ENCODE peak calls at places on chromosomes 2 and 18, in nine cellular contexts. One of them, this sample, is unnamed.
A peak's percentile ranks its signal among the peaks of the same experiment; 100 is the strongest.

GRCh38 chr2:24642351-24642750 is 150.8 kb downstream of the PTRHD1 start:
- DNase-seq in pancreas: no peak
- DNase-seq in tibial artery: no peak
- DNase-seq in A549: no peak
- DNase-seq in astrocyte of the spinal cord: no peak
- DNase-seq in AG10803: no peak
- DNase-seq in mucosa of descending colon: no peak
- DNase-seq in HL-60: no peak
- DNase-seq in fibroblast of pulmonary artery: no peak
- DNase-seq in this sample: no peak

GRCh38 chr2:113219525-113219888 is 45.7 kb downstream of the PSD4 start:
- DNase-seq in pancreas: no peak
- DNase-seq in tibial artery: peak; percentile 44
- DNase-seq in A549: no peak
- DNase-seq in astrocyte of the spinal cord: no peak
- DNase-seq in AG10803: no peak
- DNase-seq in mucosa of descending colon: no peak
- DNase-seq in HL-60: no peak
- DNase-seq in fibroblast of pulmonary artery: no peak
- DNase-seq in this sample: no peak

GRCh38 chr18:25445430-25445829 is 93.5 kb upstream of the ZNF521 start:
- DNase-seq in pancreas: no peak
- DNase-seq in tibial artery: no peak
- DNase-seq in A549: no peak
- DNase-seq in astrocyte of the spinal cord: no peak
- DNase-seq in AG10803: no peak
- DNase-seq in mucosa of descending colon: no peak
- DNase-seq in HL-60: no peak
- DNase-seq in fibroblast of pulmonary artery: no peak
- DNase-seq in this sample: no peak

GRCh38 chr2:200703132-200703925 is 108.4 kb upstream of the BZW1 start:
- DNase-seq in pancreas: no peak
- DNase-seq in tibial artery: no peak
- DNase-seq in A549: peak; percentile 15
- DNase-seq in astrocyte of the spinal cord: peak; percentile 85
- DNase-seq in AG10803: peak; percentile 79
- DNase-seq in mucosa of descending colon: no peak
- DNase-seq in HL-60: peak; percentile 69
- DNase-seq in fibroblast of pulmonary artery: peak; percentile 90
- DNase-seq in this sample: no peak

GRCh38 chr2:200274116-200275075 is 32.1 kb upstream of the SPATS2L start:
- DNase-seq in pancreas: no peak
- DNase-seq in tibial artery: no peak
- DNase-seq in A549: no peak
- DNase-seq in astrocyte of the spinal cord: no peak
- DNase-seq in AG10803: peak; percentile 23
- DNase-seq in mucosa of descending colon: no peak
- DNase-seq in HL-60: no peak
- DNase-seq in fibroblast of pulmonary artery: no peak
- DNase-seq in this sample: no peak

GRCh38 chr18:77000527-77000926 is 132.1 kb downstream of the MBP start:
- DNase-seq in pancreas: peak; percentile 84
- DNase-seq in tibial artery: no peak
- DNase-seq in A549: peak; percentile 23
- DNase-seq in astrocyte of the spinal cord: peak; percentile 46
- DNase-seq in AG10803: peak; percentile 24
- DNase-seq in mucosa of descending colon: peak; percentile 66
- DNase-seq in HL-60: peak; percentile 70
- DNase-seq in fibroblast of pulmonary artery: peak; percentile 55
- DNase-seq in this sample: peak; percentile 59

GRCh38 chr2:216555274-216555673 is 56.6 kb downstream of the RPL37A start:
- DNase-seq in pancreas: peak; percentile 62
- DNase-seq in tibial artery: peak; percentile 93
- DNase-seq in A549: no peak
- DNase-seq in astrocyte of the spinal cord: peak; percentile 33
- DNase-seq in AG10803: peak; percentile 90
- DNase-seq in mucosa of descending colon: no peak
- DNase-seq in HL-60: peak; percentile 7
- DNase-seq in fibroblast of pulmonary artery: peak; percentile 61
- DNase-seq in this sample: no peak

GRCh38 chr2:226078656-226079055 is 679.1 kb downstream of the NYAP2 start:
- DNase-seq in pancreas: no peak
- DNase-seq in tibial artery: no peak
- DNase-seq in A549: no peak
- DNase-seq in astrocyte of the spinal cord: no peak
- DNase-seq in AG10803: no peak
- DNase-seq in mucosa of descending colon: no peak
- DNase-seq in HL-60: no peak
- DNase-seq in fibroblast of pulmonary artery: no peak
- DNase-seq in this sample: no peak

GRCh38 chr2:96771792-96772618 is 11.3 kb downstream of the CNNM4 start:
- DNase-seq in pancreas: no peak
- DNase-seq in tibial artery: no peak
- DNase-seq in A549: no peak
- DNase-seq in astrocyte of the spinal cord: no peak
- DNase-seq in AG10803: no peak
- DNase-seq in mucosa of descending colon: peak; percentile 81
- DNase-seq in HL-60: no peak
- DNase-seq in fibroblast of pulmonary artery: no peak
- DNase-seq in this sample: no peak

GRCh38 chr2:163734911-163735691 is 707 bp downstream of the FIGN start:
- DNase-seq in pancreas: no peak
- DNase-seq in tibial artery: no peak
- DNase-seq in A549: no peak
- DNase-seq in astrocyte of the spinal cord: peak; percentile 52
- DNase-seq in AG10803: peak; percentile 21
- DNase-seq in mucosa of descending colon: no peak
- DNase-seq in HL-60: no peak
- DNase-seq in fibroblast of pulmonary artery: peak; percentile 25
- DNase-seq in this sample: no peak

GRCh38 chr18:23283933-23284430 is 148.7 kb downstream of the CABLES1 start:
- DNase-seq in pancreas: no peak
- DNase-seq in tibial artery: no peak
- DNase-seq in A549: peak; percentile 33
- DNase-seq in astrocyte of the spinal cord: peak; percentile 45
- DNase-seq in AG10803: peak; percentile 51
- DNase-seq in mucosa of descending colon: no peak
- DNase-seq in HL-60: no peak
- DNase-seq in fibroblast of pulmonary artery: peak; percentile 33
- DNase-seq in this sample: no peak

GRCh38 chr2:153476491-153477095 is 2.0 kb downstream of the RPRM start:
- DNase-seq in pancreas: no peak
- DNase-seq in tibial artery: no peak
- DNase-seq in A549: no peak
- DNase-seq in astrocyte of the spinal cord: no peak
- DNase-seq in AG10803: no peak
- DNase-seq in mucosa of descending colon: no peak
- DNase-seq in HL-60: no peak
- DNase-seq in fibroblast of pulmonary artery: no peak
- DNase-seq in this sample: no peak

GRCh38 chr2:95264626-95265025 is 9.6 kb upstream of the PROM2 start:
- DNase-seq in pancreas: no peak
- DNase-seq in tibial artery: no peak
- DNase-seq in A549: no peak
- DNase-seq in astrocyte of the spinal cord: no peak
- DNase-seq in AG10803: peak; percentile 24
- DNase-seq in mucosa of descending colon: no peak
- DNase-seq in HL-60: no peak
- DNase-seq in fibroblast of pulmonary artery: no peak
- DNase-seq in this sample: no peak

GRCh38 chr2:240876475-240877251 is 8.0 kb downstream of the AGXT start:
- DNase-seq in pancreas: peak; percentile 58
- DNase-seq in tibial artery: no peak
- DNase-seq in A549: no peak
- DNase-seq in astrocyte of the spinal cord: no peak
- DNase-seq in AG10803: no peak
- DNase-seq in mucosa of descending colon: peak; percentile 90
- DNase-seq in HL-60: no peak
- DNase-seq in fibroblast of pulmonary artery: no peak
- DNase-seq in this sample: no peak

DNA sequence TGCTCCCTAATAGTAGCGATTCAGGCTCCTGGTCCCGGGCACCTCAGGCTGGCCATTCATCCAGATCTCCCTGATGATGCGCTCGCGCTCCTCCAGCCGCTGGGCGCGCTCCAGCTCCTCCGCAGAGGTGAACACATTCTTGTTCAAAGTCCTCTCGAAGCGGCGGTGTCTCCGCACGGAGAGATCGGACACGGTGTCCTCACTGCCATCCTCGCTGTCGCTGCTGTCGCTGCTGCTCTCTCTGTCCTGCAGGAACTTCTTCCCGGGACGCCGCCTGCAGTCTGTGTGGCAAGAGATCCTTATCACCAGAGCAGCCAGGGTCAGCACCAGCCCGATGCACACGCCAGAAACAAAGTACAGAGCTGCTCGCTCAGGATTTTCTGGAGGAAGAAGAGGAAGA is 67.5 kb downstream of the EVA1A start:
- DNase-seq in pancreas: no peak
- DNase-seq in tibial artery: no peak
- DNase-seq in A549: no peak
- DNase-seq in astrocyte of the spinal cord: no peak
- DNase-seq in AG10803: no peak
- DNase-seq in mucosa of descending colon: no peak
- DNase-seq in HL-60: no peak
- DNase-seq in fibroblast of pulmonary artery: no peak
- DNase-seq in this sample: no peak
- TF ChIP-seq CTCF in pancreas: no peak
- TF ChIP-seq CTCF in tibial artery: no peak
- TF ChIP-seq CTCF in A549: no peak
- TF ChIP-seq CTCF in astrocyte of the spinal cord: no peak
- TF ChIP-seq CTCF in AG10803: no peak
- TF ChIP-seq CTCF in mucosa of descending colon: no peak
- TF ChIP-seq CTCF in HL-60: no peak
- TF ChIP-seq CTCF in fibroblast of pulmonary artery: no peak
- TF ChIP-seq CTCF in this sample: no peak

GRCh38 chr2:131040661-131041401 is 52.4 kb downstream of the FAM168B start:
- DNase-seq in pancreas: no peak
- DNase-seq in tibial artery: no peak
- DNase-seq in A549: no peak
- DNase-seq in astrocyte of the spinal cord: no peak
- DNase-seq in AG10803: no peak
- DNase-seq in mucosa of descending colon: no peak
- DNase-seq in HL-60: no peak
- DNase-seq in fibroblast of pulmonary artery: peak; percentile 35
- DNase-seq in this sample: no peak
- TF ChIP-seq CTCF in pancreas: no peak
- TF ChIP-seq CTCF in tibial artery: no peak
- TF ChIP-seq CTCF in A549: no peak
- TF ChIP-seq CTCF in astrocyte of the spinal cord: peak; percentile 18
- TF ChIP-seq CTCF in AG10803: peak; percentile 15
- TF ChIP-seq CTCF in mucosa of descending colon: no peak
- TF ChIP-seq CTCF in HL-60: no peak
- TF ChIP-seq CTCF in fibroblast of pulmonary artery: peak; percentile 38
- TF ChIP-seq CTCF in this sample: no peak

GRCh38 chr2:9779572-9780264 is 63.6 kb upstream of the TAF1B start:
- DNase-seq in pancreas: no peak
- DNase-seq in tibial artery: peak; percentile 48
- DNase-seq in A549: no peak
- DNase-seq in astrocyte of the spinal cord: no peak
- DNase-seq in AG10803: no peak
- DNase-seq in mucosa of descending colon: no peak
- DNase-seq in HL-60: no peak
- DNase-seq in fibroblast of pulmonary artery: no peak
- DNase-seq in this sample: no peak

GRCh38 chr2:9780368-9781130 is 62.7 kb upstream of the TAF1B start:
- DNase-seq in pancreas: no peak
- DNase-seq in tibial artery: peak; percentile 44
- DNase-seq in A549: no peak
- DNase-seq in astrocyte of the spinal cord: no peak
- DNase-seq in AG10803: peak; percentile 21
- DNase-seq in mucosa of descending colon: no peak
- DNase-seq in HL-60: peak; percentile 29
- DNase-seq in fibroblast of pulmonary artery: no peak
- DNase-seq in this sample: no peak

GRCh38 chr2:9781252-9781651 is 62.0 kb upstream of the TAF1B start:
- DNase-seq in pancreas: no peak
- DNase-seq in tibial artery: peak; percentile 51
- DNase-seq in A549: no peak
- DNase-seq in astrocyte of the spinal cord: no peak
- DNase-seq in AG10803: peak; percentile 31
- DNase-seq in mucosa of descending colon: no peak
- DNase-seq in HL-60: no peak
- DNase-seq in fibroblast of pulmonary artery: no peak
- DNase-seq in this sample: no peak

GRCh38 chr2:9778471-9779402 is 64.5 kb upstream of the TAF1B start:
- DNase-seq in pancreas: no peak
- DNase-seq in tibial artery: peak; percentile 51
- DNase-seq in A549: no peak
- DNase-seq in astrocyte of the spinal cord: no peak
- DNase-seq in AG10803: no peak
- DNase-seq in mucosa of descending colon: no peak
- DNase-seq in HL-60: no peak
- DNase-seq in fibroblast of pulmonary artery: no peak
- DNase-seq in this sample: no peak

DNA sequence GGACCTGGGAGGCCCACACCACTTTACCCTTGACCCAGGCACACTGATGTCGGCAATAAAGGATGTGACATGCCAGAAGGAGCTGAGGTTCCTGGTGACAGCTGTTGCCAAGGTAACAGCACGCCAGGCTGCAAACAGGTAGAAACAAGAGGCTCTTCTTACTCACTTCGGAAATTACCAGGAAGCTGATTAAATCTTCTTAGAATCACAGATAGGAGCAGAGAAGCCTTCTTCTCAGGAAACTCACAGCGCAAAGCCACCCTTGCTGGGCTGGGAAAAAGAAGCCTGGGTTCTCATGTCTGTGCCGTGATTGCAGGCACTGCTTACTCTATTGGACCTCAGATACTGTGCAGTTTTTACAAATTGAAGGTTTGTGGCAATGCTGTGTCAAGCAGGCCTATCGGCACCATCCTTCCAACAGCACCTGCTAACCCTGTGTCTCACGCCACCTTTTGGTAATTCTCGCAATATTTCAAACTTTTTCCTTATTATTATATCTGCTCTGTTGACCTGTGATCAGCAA is 61.0 kb upstream of the TAF1B start:
- DNase-seq in pancreas: no peak
- DNase-seq in tibial artery: peak; percentile 29
- DNase-seq in A549: no peak
- DNase-seq in astrocyte of the spinal cord: no peak
- DNase-seq in AG10803: no peak
- DNase-seq in mucosa of descending colon: peak; percentile 51
- DNase-seq in HL-60: no peak
- DNase-seq in fibroblast of pulmonary artery: no peak
- DNase-seq in this sample: no peak
- TF ChIP-seq CTCF in pancreas: no peak
- TF ChIP-seq CTCF in tibial artery: no peak
- TF ChIP-seq CTCF in A549: peak; percentile 46
- TF ChIP-seq CTCF in astrocyte of the spinal cord: no peak
- TF ChIP-seq CTCF in AG10803: no peak
- TF ChIP-seq CTCF in mucosa of descending colon: no peak
- TF ChIP-seq CTCF in HL-60: no peak
- TF ChIP-seq CTCF in fibroblast of pulmonary artery: no peak
- TF ChIP-seq CTCF in this sample: no peak

DNA sequence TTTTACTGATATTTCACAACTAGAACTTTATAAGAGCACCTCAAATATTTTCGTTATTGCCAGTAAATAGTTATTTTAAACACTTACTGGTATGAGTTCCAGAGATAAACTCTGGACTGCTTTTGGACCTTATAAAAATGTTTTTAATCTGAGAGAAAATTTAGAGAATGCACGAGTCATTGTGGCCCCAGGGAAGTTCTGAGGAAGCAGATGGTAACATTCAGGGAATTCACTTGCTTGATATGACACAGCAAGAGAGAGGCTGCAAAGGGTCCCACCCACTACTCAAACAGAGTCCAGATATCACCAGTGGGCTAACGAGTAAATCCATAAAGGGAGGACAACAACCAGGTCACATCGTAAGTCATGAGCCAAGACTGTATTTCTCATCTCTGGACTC is 526.8 kb downstream of the TDRD15 start:
- DNase-seq in pancreas: no peak
- DNase-seq in tibial artery: no peak
- DNase-seq in A549: no peak
- DNase-seq in astrocyte of the spinal cord: no peak
- DNase-seq in AG10803: no peak
- DNase-seq in mucosa of descending colon: no peak
- DNase-seq in HL-60: no peak
- DNase-seq in fibroblast of pulmonary artery: no peak
- DNase-seq in this sample: no peak
- TF ChIP-seq CTCF in pancreas: no peak
- TF ChIP-seq CTCF in tibial artery: no peak
- TF ChIP-seq CTCF in A549: no peak
- TF ChIP-seq CTCF in astrocyte of the spinal cord: no peak
- TF ChIP-seq CTCF in AG10803: no peak
- TF ChIP-seq CTCF in mucosa of descending colon: no peak
- TF ChIP-seq CTCF in HL-60: no peak
- TF ChIP-seq CTCF in fibroblast of pulmonary artery: no peak
- TF ChIP-seq CTCF in this sample: no peak